ENCODE peak calls at places on chromosomes 11 and 22, in ten cellular contexts. U is OCI-LY7, Q is astrocyte of the spinal cord, K is brain microvascular endothelial cell, X is lower leg skin, P is GM12878, S is neural crest cell, V is psoas muscle, D is foreskin fibroblast, W is GM12865. N is an unnamed sample.

GRCh38 chr22:19121631-19122142 is 525 bp downstream of the DGCR2 start:
- DNase-seq in W (peak; percentile 53), P (no peak), U (peak; percentile 52), S (peak; percentile 29), K (peak; percentile 19), X (peak; percentile 90), V (peak; percentile 90), Q (no peak), D (no peak), N (no peak)

GRCh38 chr11:68840661-68841653 is 759 bp downstream of the CPT1A start:
- DNase-seq in Q (peak; percentile 34), X (peak; percentile 92), V (peak; percentile 78), D (peak; percentile 35), K (no peak), S (no peak), W (peak; percentile 44), P (no peak), U (peak; percentile 22), N (no peak)

GRCh38 chr11:11640996-11641395 is 19.2 kb upstream of the GALNT18 start:
- DNase-seq in D (no peak), K (no peak), W (no peak), U (no peak), P (no peak), X (no peak), S (no peak), Q (no peak), V (no peak), N (no peak)

GRCh38 chr11:6943131-6943530 is 16.9 kb downstream of the ZNF215 start:
- DNase-seq in P (no peak), V (no peak), Q (peak; percentile 43), W (no peak), X (no peak), U (no peak), D (peak; percentile 21), S (no peak), K (no peak), N (no peak)

GRCh38 chr11:88402192-88402715 is 64.7 kb upstream of the CTSC start:
- DNase-seq in U (no peak), X (no peak), V (no peak), W (peak; percentile 45), D (peak; percentile 69), Q (peak; percentile 87), P (peak; percentile 17), K (peak; percentile 72), S (no peak), N (no peak)

GRCh38 chr11:110085255-110085838 is 7.8 kb upstream of the ZC3H12C start:
- DNase-seq in D (no peak), K (no peak), Q (no peak), S (no peak), P (no peak), X (no peak), W (no peak), U (no peak), V (no peak), N (no peak)

GRCh38 chr11:119350302-119350701 is 3.8 kb upstream of the MFRP start:
- DNase-seq in S (no peak), U (no peak), K (no peak), Q (no peak), W (no peak), X (no peak), P (no peak), V (no peak), D (no peak), N (no peak)

GRCh38 chr22:47328550-47329243 is 566.2 kb downstream of the TBC1D22A start:
- DNase-seq in Q (peak; percentile 97), S (no peak), X (peak; percentile 56), U (no peak), D (peak; percentile 96), K (peak; percentile 89), W (no peak), V (peak; percentile 58), P (no peak), N (no peak)

GRCh38 chr11:69546735-69547370 is 65.4 kb downstream of the LINC01488 start:
- DNase-seq in K (no peak), Q (no peak), V (no peak), D (no peak), S (no peak), U (no peak), W (peak; percentile 56), P (peak; percentile 45), X (no peak), N (no peak)

GRCh38 chr11:44782478-44782877 is 55.7 kb downstream of the TSPAN18 start:
- DNase-seq in U (no peak), D (no peak), K (no peak), V (no peak), W (no peak), X (no peak), Q (no peak), P (no peak), S (no peak), N (no peak)

GRCh38 chr11:120966840-120967239 is 57.1 kb upstream of the TBCEL start:
- DNase-seq in S (no peak), Q (no peak), K (no peak), P (no peak), U (no peak), V (no peak), W (no peak), X (no peak), D (no peak), N (no peak)

GRCh38 chr22:48490513-48491411 is 1336.9 kb downstream of the BRD1 start:
- DNase-seq in X (peak; percentile 84), U (no peak), W (no peak), P (no peak), Q (no peak), V (no peak), K (no peak), S (no peak), D (no peak), N (no peak)

GRCh38 chr11:27355575-27356104 is 7.4 kb downstream of the CCDC34 start:
- DNase-seq in U (no peak), X (no peak), V (no peak), K (no peak), P (no peak), W (no peak), Q (no peak), S (no peak), D (no peak), N (no peak)

GRCh38 chr11:94858012-94858705 is 90.0 kb downstream of the AMOTL1 start:
- DNase-seq in U (no peak), K (no peak), X (no peak), Q (no peak), V (no peak), S (no peak), D (no peak), W (no peak), P (no peak), N (peak; percentile 57)

DNA sequence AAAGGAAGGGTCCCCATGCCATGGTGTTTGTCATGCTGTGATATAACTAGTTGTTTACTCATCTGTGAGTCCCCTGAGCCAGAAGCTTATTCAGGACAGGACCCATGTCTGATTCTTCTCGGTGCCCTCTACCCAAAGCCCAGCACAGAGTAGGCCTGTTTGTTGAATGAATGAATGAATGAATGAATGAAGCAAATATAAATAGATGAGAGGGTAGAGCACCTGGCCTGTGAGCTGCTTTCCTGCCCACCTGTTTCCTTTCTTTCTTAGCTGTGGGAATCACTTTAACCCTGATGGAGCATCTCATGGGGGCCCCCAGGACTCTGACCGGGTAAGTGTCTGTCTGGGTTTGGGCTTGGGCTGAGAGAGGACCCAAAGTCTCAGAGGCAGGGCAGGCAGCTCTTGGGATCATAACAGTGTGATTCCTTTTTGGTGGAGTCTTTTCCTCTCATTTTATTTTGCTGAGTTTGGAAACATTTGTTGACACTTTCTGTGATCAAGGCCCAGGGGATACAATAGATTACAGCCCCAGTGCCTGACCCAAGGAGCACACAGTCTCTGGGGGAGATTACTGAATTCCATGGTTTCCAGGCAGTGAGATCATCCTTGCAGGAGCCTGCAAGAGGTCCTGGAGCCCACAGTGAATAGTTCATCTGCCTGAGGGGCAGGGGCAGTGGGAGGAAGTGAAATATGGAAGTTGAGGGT is 7.4 kb downstream of the CCS start:
- DNase-seq in K (no peak), D (no peak), S (no peak), W (no peak), P (no peak), X (no peak), Q (peak; percentile 49), V (no peak), U (no peak), N (no peak)
- TF ChIP-seq CTCF in K (no peak), D (no peak), S (no peak), W (no peak), P (no peak), X (no peak), Q (no peak), V (no peak), U (no peak), N (no peak)

GRCh38 chr22:21652547-21653545 is 10.7 kb downstream of the SDF2L1 start:
- DNase-seq in P (no peak), Q (no peak), W (peak; percentile 29), U (peak; percentile 40), X (no peak), V (no peak), D (no peak), K (no peak), S (peak; percentile 71), N (no peak)
- TF ChIP-seq CTCF in P (peak; percentile 15), Q (no peak), W (peak; percentile 5), U (peak; percentile 52), X (no peak), V (no peak), D (no peak), K (peak; percentile 8), S (no peak), N (no peak)

GRCh38 chr11:748007-748359 is 719 bp downstream of the TALDO1 start:
- DNase-seq in Q (no peak), S (no peak), U (no peak), P (no peak), K (no peak), W (no peak), X (no peak), D (no peak), V (peak; percentile 66), N (no peak)

GRCh38 chr11:749731-750130 is 2.5 kb downstream of the TALDO1 start:
- DNase-seq in P (no peak), X (no peak), Q (no peak), D (no peak), U (no peak), K (no peak), W (no peak), S (no peak), V (no peak), N (no peak)

GRCh38 chr11:746289-747175 is 732 bp upstream of the TALDO1 start:
- DNase-seq in P (no peak), S (peak; percentile 25), K (no peak), Q (peak; percentile 29), V (no peak), W (peak; percentile 44), U (peak; percentile 35), X (no peak), D (no peak), N (no peak)

GRCh38 chr11:742571-743201 is 4.6 kb upstream of the TALDO1 start:
- DNase-seq in Q (no peak), V (no peak), U (no peak), X (no peak), W (no peak), K (no peak), D (no peak), P (no peak), S (no peak), N (no peak)

GRCh38 chr11:747176-748006 is at the start of gene TALDO1:
- DNase-seq in W (peak; percentile 93), D (peak; percentile 82), P (peak; percentile 42), K (peak; percentile 67), V (peak; percentile 96), X (peak; percentile 97), S (peak; percentile 91), Q (peak; percentile 82), U (peak; percentile 94), N (peak; percentile 65)
- TF ChIP-seq CTCF in W (no peak), D (no peak), P (peak; percentile 21), K (peak; percentile 14), V (peak; percentile 3), X (no peak), S (peak; percentile 33), Q (peak; percentile 12), U (peak; percentile 49), N (no peak)

GRCh38 chr11:86749376-86749775 is 51.0 kb upstream of the PRSS23 start:
- DNase-seq in W (no peak), X (no peak), S (no peak), V (no peak), U (no peak), D (no peak), K (no peak), P (no peak), Q (no peak), N (no peak)
- TF ChIP-seq CTCF in W (no peak), X (no peak), S (no peak), V (no peak), U (no peak), D (no peak), K (peak; percentile 43), P (no peak), Q (no peak), N (no peak)

N was measured in D721Med.